ENCODE peak calls at places on chromosomes 11 and 22, in five cellular contexts. Q, C, V, E and P are unnamed samples.

GRCh38 chr22:45908961-45909360 is 68.0 kb downstream of the WNT7B start:
- DNase-seq in Q (peak; percentile 33), E (no peak), V (no peak), C (no peak), P (no peak)

GRCh38 chr22:50568626-50569025 is 5.9 kb upstream of the SYCE3 start:
- DNase-seq in E (peak; percentile 79), V (no peak), Q (no peak), C (peak; percentile 49), P (no peak)

GRCh38 chr11:72741429-72741833 is 10.8 kb downstream of the ARAP1 start:
- DNase-seq in E (no peak), V (no peak), C (peak; percentile 52), Q (peak; percentile 38), P (no peak)

GRCh38 chr11:12862761-12863469 is 146.2 kb upstream of the RASSF10 start:
- DNase-seq in C (peak; percentile 44), V (peak; percentile 24), Q (peak; percentile 96), E (peak; percentile 62), P (no peak)

GRCh38 chr11:75668508-75669297 is at the start of gene MAP6:
- DNase-seq in C (peak; percentile 25), Q (peak; percentile 85), E (no peak), V (peak; percentile 19), P (no peak)

GRCh38 chr11:116169776-116170175 is 603.0 kb downstream of the BUD13 start:
- DNase-seq in C (no peak), V (no peak), E (peak; percentile 13), Q (no peak), P (no peak)

GRCh38 chr22:46635756-46636155 is 15.6 kb downstream of the GRAMD4 start:
- DNase-seq in E (no peak), C (no peak), V (no peak), Q (peak; percentile 50), P (no peak)

GRCh38 chr11:133832096-133833081 is 12.9 kb downstream of the SPATA19 start:
- DNase-seq in E (no peak), C (no peak), V (no peak), Q (no peak), P (no peak)

GRCh38 chr11:116170526-116171120 is 602.2 kb downstream of the BUD13 start:
- DNase-seq in E (peak; percentile 31), C (peak; percentile 25), Q (no peak), V (no peak), P (no peak)

GRCh38 chr11:123694551-123694950 is 40.1 kb upstream of the SCN3B start:
- DNase-seq in E (no peak), Q (no peak), C (no peak), V (no peak), P (no peak)

GRCh38 chr11:120136356-120136755 is 1.6 kb downstream of the TRIM29 start:
- DNase-seq in Q (no peak), C (peak; percentile 4), E (peak; percentile 15), V (no peak), P (no peak)

GRCh38 chr22:31652911-31653684 is 8.9 kb downstream of the PISD start:
- DNase-seq in V (no peak), E (no peak), Q (no peak), C (no peak), P (no peak)

GRCh38 chr22:36816338-36816634 is 549 bp downstream of the PVALB start:
- DNase-seq in V (no peak), Q (peak; percentile 45), E (no peak), C (no peak), P (no peak)

GRCh38 chr11:29024386-29024785 is 916.2 kb downstream of the METTL15 start:
- DNase-seq in Q (no peak), C (no peak), V (no peak), E (no peak), P (no peak)

GRCh38 chr11:29018631-29019030 is 910.4 kb downstream of the METTL15 start:
- DNase-seq in V (peak; percentile 83), C (no peak), E (no peak), Q (no peak), P (no peak)

GRCh38 chr11:29017941-29018340 is 909.8 kb downstream of the METTL15 start:
- DNase-seq in Q (no peak), V (peak; percentile 31), C (no peak), E (no peak), P (no peak)

GRCh38 chr11:29022676-29023075 is 914.5 kb downstream of the METTL15 start:
- DNase-seq in E (no peak), V (no peak), C (no peak), Q (no peak), P (no peak)

DNA sequence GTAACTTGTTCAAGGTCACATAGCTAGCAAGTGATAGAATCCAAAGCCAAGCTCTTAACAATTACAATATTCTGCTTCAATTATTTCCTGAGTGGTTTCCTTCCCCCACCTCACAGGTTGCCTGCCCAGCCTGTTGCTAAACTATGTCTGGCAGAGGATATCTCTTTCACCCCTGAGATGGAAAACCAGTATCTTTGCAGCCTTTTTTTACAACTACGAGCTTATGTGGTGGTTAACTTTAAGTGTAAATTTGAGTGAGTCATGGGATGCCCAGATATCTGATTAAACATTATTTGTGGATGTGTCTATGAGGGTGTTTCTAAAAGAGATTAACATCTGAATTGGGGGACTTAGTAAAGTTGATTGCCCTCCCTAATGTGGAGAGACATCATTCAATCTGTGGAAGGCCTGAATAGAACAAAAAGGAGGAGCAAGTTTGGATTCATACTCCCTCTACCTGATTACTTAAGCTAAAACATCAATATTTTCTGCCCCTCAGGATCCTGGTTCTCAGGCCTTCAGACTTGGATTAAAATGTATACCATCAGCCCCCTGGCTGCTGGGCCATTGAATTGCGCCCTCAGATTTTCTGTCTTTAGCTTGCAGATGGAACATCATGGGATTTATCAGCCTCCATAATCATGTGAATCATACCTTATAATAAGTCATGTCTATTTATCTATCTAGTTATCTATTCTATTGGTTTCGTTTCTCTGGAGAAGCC is 911.9 kb downstream of the METTL15 start:
- DNase-seq in C (no peak), Q (peak; percentile 53), V (peak; percentile 21), E (no peak), P (no peak)
- TF ChIP-seq CTCF in C (no peak), Q (peak; percentile 66), V (peak; percentile 60), E (peak; percentile 9), P (peak; percentile 6)

GRCh38 chr22:27537481-27537891 is 264.1 kb downstream of the MN1 start:
- DNase-seq in C (peak; percentile 15), Q (no peak), V (no peak), E (no peak), P (no peak)
- H3K4me3 ChIP-seq in C (no peak overlapping the region), Q (no peak overlapping the region), V (no peak overlapping the region), E (no peak overlapping the region), P (no peak overlapping the region)

GRCh38 chr11:114110948-114111347 is 51.4 kb downstream of the ZBTB16 start:
- DNase-seq in V (no peak), Q (no peak), E (peak; percentile 75), C (no peak), P (no peak)
- H3K4me1 ChIP-seq in V (no peaks in the 10 kb centered on the region), Q (peaks cover 69% of the 10 kb centered on the region), E (peaks cover 98% of the 10 kb centered on the region), C (peaks cover 68% of the 10 kb centered on the region), P (peaks cover 35% of the 10 kb centered on the region)

GRCh38 chr22:28711820-28712777 is 29.5 kb downstream of the CHEK2 start:
- DNase-seq in C (no peak), E (no peak), Q (no peak), V (peak; percentile 88), P (no peak)
- TF ChIP-seq CTCF in C (no peak), E (no peak), Q (no peak), V (no peak), P (no peak)

DNA sequence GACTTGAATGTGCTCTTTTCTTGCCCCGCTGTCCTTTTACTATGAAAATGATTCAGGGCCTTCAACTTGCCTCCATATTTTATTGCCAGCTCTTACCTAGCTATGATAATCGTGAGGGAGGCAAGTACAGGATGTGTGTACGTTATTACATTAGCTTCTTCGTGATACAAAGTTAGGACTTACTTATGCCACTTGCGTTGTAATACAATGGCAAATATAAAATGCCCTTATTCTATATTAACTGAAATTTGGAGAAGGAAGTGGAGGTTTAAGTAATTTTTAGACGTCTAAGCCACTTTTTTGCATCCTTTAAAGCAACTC is 10.8 kb upstream of the CCT8L2 start:
- DNase-seq in Q (no peak), C (no peak), V (no peak), E (no peak), P (no peak)
- H3K4me3 ChIP-seq in Q (no peak overlapping the region), C (no peak overlapping the region), V (peak overlapping the region; percentile 36), E (no peak overlapping the region), P (no peak overlapping the region)

GRCh38 chr11:94799726-94800125 is 31.6 kb downstream of the AMOTL1 start:
- DNase-seq in E (no peak), V (no peak), C (no peak), Q (no peak), P (peak; percentile 66)
- H3K4me1 ChIP-seq in E (peaks cover 67% of the 10 kb centered on the region), V (peaks cover 23% of the 10 kb centered on the region), C (peaks cover 19% of the 10 kb centered on the region), Q (no peaks in the 10 kb centered on the region), P (peaks cover 26% of the 10 kb centered on the region)

DNA sequence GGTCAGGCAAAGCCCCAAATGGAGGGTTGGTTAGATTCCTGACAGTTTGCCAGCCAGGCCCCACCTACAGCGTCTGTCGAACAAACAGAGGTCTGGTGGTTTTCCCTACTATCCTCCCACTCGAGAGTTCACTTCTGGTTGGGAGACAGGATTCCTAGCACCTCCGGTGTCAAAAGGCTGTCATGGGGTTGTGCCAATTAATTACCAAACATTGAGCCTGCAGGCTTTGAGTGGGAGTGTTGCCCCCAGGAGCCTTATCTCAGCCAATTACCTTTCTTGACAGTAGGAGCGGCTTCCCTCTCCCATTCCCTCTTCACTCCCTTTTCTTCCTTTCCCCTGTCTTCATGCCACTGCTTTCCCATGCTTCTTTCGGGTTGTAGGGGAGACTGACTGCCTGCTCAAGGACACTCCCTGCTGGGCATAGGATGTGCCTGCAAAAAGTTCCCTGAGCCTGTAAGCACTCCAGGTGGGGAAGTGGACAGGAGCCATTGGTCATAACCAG is 4.7 kb upstream of the TTC36 start:
- DNase-seq in C (no peak), Q (peak; percentile 55), V (peak; percentile 26), E (no peak), P (no peak)
- TF ChIP-seq CTCF in C (peak; percentile 9), Q (peak; percentile 49), V (peak; percentile 58), E (peak; percentile 54), P (no peak)